ENCODE peak calls at places on chromosome 6, in seven cellular contexts. I, W, Z, G, J, R and F are unnamed samples.

GRCh38 chr6:169073311-169073710 is 180.3 kb downstream of the THBS2 start:
- DNase-seq in I (no peak), W (no peak), Z (no peak), G (no peak), J (no peak), R (no peak), F (no peak)

GRCh38 chr6:111069722-111070406 is 17.4 kb upstream of the SLC16A10 start:
- DNase-seq in I (no peak), W (no peak), Z (no peak), G (no peak), J (no peak), R (no peak), F (no peak)

GRCh38 chr6:5151955-5152401 is 66.8 kb downstream of the PPP1R3G start:
- DNase-seq in I (no peak), W (no peak), Z (no peak), G (no peak), J (no peak), R (no peak), F (no peak)

GRCh38 chr6:75751443-75751842 is 2.4 kb downstream of the MYO6 start:
- DNase-seq in I (no peak), W (no peak), Z (no peak), G (no peak), J (no peak), R (no peak), F (no peak)

GRCh38 chr6:44898296-44898930 is 429.7 kb upstream of the RUNX2 start:
- DNase-seq in I (no peak), W (no peak), Z (no peak), G (no peak), J (no peak), R (no peak), F (no peak)

GRCh38 chr6:78383968-78384367 is 483.4 kb upstream of the IRAK1BP1 start:
- DNase-seq in I (no peak), W (no peak), Z (no peak), G (no peak), J (no peak), R (no peak), F (no peak)

GRCh38 chr6:98581725-98582124 is 252.6 kb upstream of the POU3F2 start:
- DNase-seq in I (no peak), W (no peak), Z (no peak), G (no peak), J (no peak), R (no peak), F (no peak)

GRCh38 chr6:134550604-134551003 is 232.7 kb upstream of the SGK1 start:
- DNase-seq in I (peak), W (no peak), Z (peak), G (no peak), J (no peak), R (no peak), F (no peak)

GRCh38 chr6:168884646-168885086 is 369.0 kb downstream of the THBS2 start:
- DNase-seq in I (peak), W (peak), Z (no peak), G (peak), J (peak), R (peak), F (peak)

GRCh38 chr6:153121311-153121710 is 9.8 kb downstream of the RGS17 start:
- DNase-seq in I (no peak), W (no peak), Z (no peak), G (no peak), J (no peak), R (no peak), F (no peak)

DNA sequence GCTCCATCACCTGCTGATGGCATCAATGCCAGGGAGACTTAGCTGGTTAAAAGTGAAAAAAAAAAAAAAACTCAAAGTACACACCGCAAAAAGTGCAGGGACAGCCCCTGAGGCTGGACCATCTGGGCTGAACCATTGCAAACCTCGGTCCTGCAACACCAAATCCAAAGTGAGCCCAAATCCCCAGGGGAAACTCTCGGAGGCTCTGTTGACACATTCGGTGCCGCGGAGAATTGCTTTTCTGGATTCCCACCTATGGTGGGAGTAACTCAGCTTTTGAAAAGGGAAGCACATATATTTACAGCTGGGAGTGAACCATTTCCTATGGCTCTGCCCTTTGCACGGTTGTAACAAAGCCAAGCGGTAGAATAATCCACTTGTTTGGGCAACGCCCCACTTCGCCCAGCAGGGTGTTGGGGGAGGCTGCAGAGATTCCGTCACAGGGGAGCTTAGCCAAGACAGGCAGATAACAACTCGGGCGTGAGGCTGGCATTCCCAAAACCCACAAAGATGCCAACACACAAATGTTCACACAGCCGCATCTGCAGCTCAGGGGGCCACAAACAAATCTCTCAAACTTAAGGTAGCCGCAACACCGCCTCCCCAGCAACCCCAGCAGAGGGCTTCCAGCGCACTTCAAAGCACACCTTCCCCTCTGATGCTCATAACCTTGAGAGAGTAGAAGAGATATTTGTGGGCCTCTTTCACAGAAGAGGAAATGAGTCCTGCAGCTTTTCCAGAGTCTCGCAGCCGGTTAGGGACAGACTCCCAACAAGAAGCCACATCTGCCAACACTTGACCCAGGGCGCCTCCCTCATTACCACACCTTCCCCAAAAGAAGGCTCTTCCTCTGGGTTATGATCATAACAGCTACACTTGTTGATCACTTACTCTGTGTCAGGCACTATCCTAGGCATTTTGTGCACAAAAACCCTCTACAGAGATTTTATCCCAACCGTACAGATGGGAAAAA is 11.4 kb downstream of the ZC3H12D start:
- DNase-seq in I (no peak), W (no peak), Z (no peak), G (no peak), J (peak), R (no peak), F (no peak)
- H3K4me3 ChIP-seq in I (no peak), W (no peak), Z (no peak), G (no peak), J (peak), R (no peak), F (no peak)

GRCh38 chr6:99605074-99605726 is 1.4 kb upstream of the PRDM13 start:
- DNase-seq in I (no peak), W (no peak), Z (no peak), G (no peak), J (no peak), R (no peak), F (no peak)
- H3K4me3 ChIP-seq in I (no peak), W (no peak), Z (no peak), G (no peak), J (no peak), R (no peak), F (no peak)

GRCh38 chr6:166691741-166692140 is 64.7 kb upstream of the RPS6KA2 start:
- DNase-seq in I (no peak), W (no peak), Z (no peak), G (no peak), J (no peak), R (no peak), F (no peak)

GRCh38 chr6:166693880-166694279 is 66.8 kb upstream of the RPS6KA2 start:
- DNase-seq in I (no peak), W (no peak), Z (no peak), G (no peak), J (no peak), R (no peak), F (no peak)

GRCh38 chr6:166691199-166691598 is 64.1 kb upstream of the RPS6KA2 start:
- DNase-seq in I (no peak), W (no peak), Z (peak), G (no peak), J (peak), R (no peak), F (no peak)

GRCh38 chr6:166688901-166689300 is 61.9 kb upstream of the RPS6KA2 start:
- DNase-seq in I (no peak), W (no peak), Z (no peak), G (no peak), J (no peak), R (no peak), F (no peak)

GRCh38 chr6:166692723-166693302 is 65.8 kb upstream of the RPS6KA2 start:
- DNase-seq in I (no peak), W (no peak), Z (no peak), G (no peak), J (no peak), R (no peak), F (no peak)
- H3K4me3 ChIP-seq in I (no peak), W (no peak), Z (no peak), G (no peak), J (no peak), R (no peak), F (no peak)

GRCh38 chr6:67885081-67886033 is 749.7 kb upstream of the ADGRB3 start:
- DNase-seq in I (no peak), W (no peak), Z (no peak), G (no peak), J (no peak), R (no peak), F (no peak)

GRCh38 chr6:67886036-67886707 is 748.9 kb upstream of the ADGRB3 start:
- DNase-seq in I (no peak), W (no peak), Z (no peak), G (no peak), J (no peak), R (no peak), F (no peak)

GRCh38 chr6:67882436-67883311 is 752.4 kb upstream of the ADGRB3 start:
- DNase-seq in I (no peak), W (no peak), Z (no peak), G (no peak), J (no peak), R (no peak), F (no peak)

GRCh38 chr6:67883500-67884366 is 751.3 kb upstream of the ADGRB3 start:
- DNase-seq in I (no peak), W (no peak), Z (no peak), G (no peak), J (no peak), R (no peak), F (no peak)

GRCh38 chr6:67884442-67884841 is 750.6 kb upstream of the ADGRB3 start:
- DNase-seq in I (no peak), W (no peak), Z (no peak), G (no peak), J (no peak), R (no peak), F (no peak)
- H3K4me3 ChIP-seq in I (no peak), W (no peak), Z (no peak), G (no peak), J (no peak), R (no peak), F (no peak)

DNA sequence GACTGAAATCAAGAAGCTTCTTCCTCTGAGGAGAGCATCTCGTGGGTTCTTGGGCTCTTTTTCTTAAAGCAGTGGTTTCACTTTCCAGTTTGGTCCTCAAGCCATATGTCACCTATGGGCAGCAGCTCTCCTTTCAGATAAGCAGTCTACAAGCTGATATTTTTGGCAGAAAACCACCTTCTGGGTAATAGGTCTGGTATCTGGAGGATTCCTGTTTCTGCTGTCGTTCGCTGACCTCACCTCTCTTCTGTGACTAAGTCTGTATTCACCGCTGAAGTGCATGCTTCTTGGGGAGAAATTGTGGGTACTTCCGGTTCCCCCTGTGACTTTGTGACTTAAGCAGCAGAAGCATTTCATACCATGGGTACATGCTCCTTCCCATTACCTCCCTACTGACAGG is 193.6 kb downstream of the EDN1 start:
- DNase-seq in I (no peak), W (no peak), Z (peak), G (no peak), J (no peak), R (no peak), F (no peak)
- H3K4me3 ChIP-seq in I (no peak), W (peak), Z (peak), G (no peak), J (no peak), R (no peak), F (no peak)

DNA sequence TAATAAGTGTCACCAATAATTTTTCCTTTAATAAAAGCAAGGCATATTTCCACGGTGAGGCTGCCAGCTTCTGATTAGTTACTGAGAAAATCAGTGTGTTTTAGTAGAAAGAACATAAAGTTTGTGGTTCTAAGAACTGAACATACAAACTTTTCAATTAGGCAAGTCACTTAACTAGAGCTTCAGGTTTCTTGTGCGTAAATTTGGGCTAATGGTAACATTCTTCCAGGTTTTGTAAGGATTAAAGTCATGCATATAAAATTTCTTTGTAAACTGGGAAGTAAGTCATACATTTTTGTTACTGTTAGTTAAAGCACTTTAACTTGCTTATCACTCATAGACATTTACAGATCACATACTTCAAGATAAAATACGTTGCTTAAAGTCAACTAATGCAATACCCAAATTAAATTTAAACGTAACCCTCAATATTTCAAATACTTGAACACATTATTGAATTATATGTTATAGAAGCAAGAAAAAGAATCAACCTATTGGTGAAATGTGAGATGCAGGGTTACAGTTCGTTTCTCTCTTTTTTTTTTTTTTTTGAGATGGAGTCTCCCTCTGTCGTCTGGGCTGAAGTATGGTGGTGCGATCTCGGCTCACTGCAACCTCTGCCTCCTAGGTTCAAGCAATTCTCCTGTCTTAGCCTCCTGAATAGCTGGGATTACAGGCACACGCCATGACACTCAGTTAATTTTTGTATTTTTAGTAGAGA is 327.3 kb upstream of the NOX3 start:
- DNase-seq in I (no peak), W (no peak), Z (no peak), G (no peak), J (no peak), R (no peak), F (no peak)
- H3K4me3 ChIP-seq in I (no peak), W (no peak), Z (no peak), G (no peak), J (no peak), R (no peak), F (no peak)

GRCh38 chr6:122753688-122754056 is 25.8 kb upstream of the FABP7 start:
- DNase-seq in I (no peak), W (no peak), Z (no peak), G (no peak), J (no peak), R (no peak), F (no peak)
- H3K4me3 ChIP-seq in I (no peak), W (no peak), Z (peak), G (no peak), J (no peak), R (no peak), F (no peak)

GRCh38 chr6:2875840-2876207 is 27.3 kb downstream of the SERPINB9 start:
- DNase-seq in I (no peak), W (peak), Z (no peak), G (no peak), J (peak), R (peak), F (peak)
- H3K4me3 ChIP-seq in I (peak), W (peak), Z (peak), G (peak), J (peak), R (peak), F (peak)

GRCh38 chr6:167677422-167677789 is 149.3 kb upstream of the AFDN start:
- DNase-seq in I (no peak), W (no peak), Z (no peak), G (no peak), J (no peak), R (no peak), F (no peak)
- H3K4me3 ChIP-seq in I (no peak), W (no peak), Z (no peak), G (no peak), J (peak), R (no peak), F (no peak)

GRCh38 chr6:40585218-40585617 is 1.9 kb downstream of the LRFN2 start:
- DNase-seq in I (no peak), W (no peak), Z (no peak), G (no peak), J (no peak), R (no peak), F (no peak)

GRCh38 chr6:40587240-40588069 is at the start of gene LRFN2:
- DNase-seq in I (no peak), W (peak), Z (no peak), G (peak), J (peak), R (no peak), F (peak)

GRCh38 chr6:40586800-40587201 is 363 bp downstream of the LRFN2 start:
- DNase-seq in I (no peak), W (no peak), Z (no peak), G (no peak), J (no peak), R (no peak), F (no peak)

GRCh38 chr6:40585661-40586269 is 1.4 kb downstream of the LRFN2 start:
- DNase-seq in I (no peak), W (no peak), Z (no peak), G (no peak), J (no peak), R (no peak), F (no peak)

GRCh38 chr6:40586369-40586768 is 795 bp downstream of the LRFN2 start:
- DNase-seq in I (no peak), W (no peak), Z (no peak), G (no peak), J (no peak), R (no peak), F (no peak)
- H3K4me3 ChIP-seq in I (peak), W (peak), Z (no peak), G (peak), J (peak), R (peak), F (peak)